ENCODE peak calls at places on chromosomes 5 and 9, in eight cellular contexts. M, Q, U, P, I, Y, B and R are unnamed samples.

GRCh38 chr5:39216621-39217020 is 2.7 kb downstream of the FYB1 start:
- DNase-seq in M (no peak), Q (no peak), U (no peak), P (no peak), I (no peak), Y (no peak), B (no peak), R (peak; percentile 63)

GRCh38 chr9:76699966-76700365 is 64.3 kb upstream of the PCA3 start:
- DNase-seq in M (peak; percentile 37), Q (no peak), U (peak; percentile 77), P (peak; percentile 58), I (no peak), Y (no peak), B (peak; percentile 48), R (no peak)

GRCh38 chr5:115637507-115637906 is 11.7 kb upstream of the TMED7 start:
- DNase-seq in M (no peak), Q (no peak), U (no peak), P (no peak), I (no peak), Y (no peak), B (no peak), R (no peak)

GRCh38 chr5:155839251-155840037 is 487.5 kb upstream of the SGCD start:
- DNase-seq in M (no peak), Q (no peak), U (peak; percentile 0), P (no peak), I (no peak), Y (no peak), B (no peak), R (no peak)

GRCh38 chr5:180806351-180807011 is 3.9 kb upstream of the MGAT1 start:
- DNase-seq in M (no peak), Q (no peak), U (no peak), P (no peak), I (no peak), Y (no peak), B (no peak), R (peak; percentile 16)

GRCh38 chr9:136383436-136383835 is 10.0 kb upstream of the CARD9 start:
- DNase-seq in M (no peak), Q (no peak), U (no peak), P (no peak), I (no peak), Y (no peak), B (no peak), R (no peak)

GRCh38 chr5:157816682-157817268 is 42.2 kb downstream of the CLINT1 start:
- DNase-seq in M (no peak), Q (no peak), U (peak; percentile 29), P (no peak), I (no peak), Y (no peak), B (no peak), R (no peak)

GRCh38 chr5:120164989-120165388 is 299.1 kb upstream of the PRR16 start:
- DNase-seq in M (no peak), Q (no peak), U (no peak), P (no peak), I (no peak), Y (no peak), B (no peak), R (no peak)

GRCh38 chr5:124700930-124701458 is 45.4 kb downstream of the ZNF608 start:
- DNase-seq in M (no peak), Q (no peak), U (no peak), P (no peak), I (no peak), Y (peak; percentile 51), B (no peak), R (no peak)

GRCh38 chr9:4425358-4426045 is 64.8 kb upstream of the SLC1A1 start:
- DNase-seq in M (no peak), Q (no peak), U (no peak), P (no peak), I (no peak), Y (no peak), B (no peak), R (no peak)

GRCh38 chr5:137498736-137499505 is at the start of gene SPOCK1:
- DNase-seq in M (peak; percentile 14), Q (peak; percentile 36), U (peak; percentile 63), P (peak; percentile 72), I (peak; percentile 73), Y (no peak), B (peak; percentile 56), R (peak; percentile 70)

GRCh38 chr9:83296123-83296522 is 233.2 kb upstream of the RASEF start:
- DNase-seq in M (no peak), Q (no peak), U (no peak), P (no peak), I (no peak), Y (no peak), B (no peak), R (peak; percentile 8)

GRCh38 chr5:103918668-103919367 is 356.2 kb upstream of the NUDT12 start:
- DNase-seq in M (peak; percentile 80), Q (no peak), U (peak; percentile 35), P (no peak), I (no peak), Y (no peak), B (no peak), R (no peak)

GRCh38 chr5:31361906-31362900 is 168.7 kb downstream of the CDH6 start:
- DNase-seq in M (no peak), Q (no peak), U (peak; percentile 59), P (peak; percentile 54), I (no peak), Y (no peak), B (peak; percentile 35), R (no peak)

GRCh38 chr5:50292735-50293394 is 148.2 kb downstream of the EMB start:
- DNase-seq in M (no peak), Q (no peak), U (no peak), P (no peak), I (no peak), Y (no peak), B (no peak), R (no peak)

GRCh38 chr5:39716532-39716971 is 291.8 kb upstream of the DAB2 start:
- DNase-seq in M (no peak), Q (peak; percentile 1), U (peak; percentile 46), P (peak; percentile 56), I (peak; percentile 58), Y (peak; percentile 73), B (peak; percentile 29), R (peak; percentile 64)

GRCh38 chr9:110847661-110848060 is 179.1 kb downstream of the MUSK start:
- DNase-seq in M (no peak), Q (no peak), U (peak; percentile 60), P (no peak), I (no peak), Y (no peak), B (no peak), R (no peak)

DNA sequence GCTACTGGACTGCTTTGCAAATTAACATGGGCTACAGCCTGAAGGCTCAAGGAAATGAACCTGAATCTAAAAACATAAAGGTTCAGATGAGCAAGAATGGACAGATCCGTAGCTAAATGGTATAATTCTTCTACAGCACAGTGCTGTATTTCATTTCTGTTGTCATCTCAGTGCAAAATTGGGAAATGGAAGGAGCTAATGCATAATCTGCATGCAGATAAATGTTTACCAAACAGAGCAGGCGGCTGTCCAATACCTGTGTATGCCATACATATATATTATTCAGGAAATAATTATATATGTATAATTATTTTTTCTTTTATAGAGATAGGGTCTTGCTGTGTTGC is 4.3 kb upstream of the HSPA9 start:
- DNase-seq in M (no peak), Q (no peak), U (no peak), P (no peak), I (no peak), Y (no peak), B (no peak), R (no peak)
- TF ChIP-seq CTCF in M (no peak), Q (no peak), U (no peak), P (no peak), I (no peak), Y (no peak), B (peak; percentile 53), R (peak; percentile 12)

DNA sequence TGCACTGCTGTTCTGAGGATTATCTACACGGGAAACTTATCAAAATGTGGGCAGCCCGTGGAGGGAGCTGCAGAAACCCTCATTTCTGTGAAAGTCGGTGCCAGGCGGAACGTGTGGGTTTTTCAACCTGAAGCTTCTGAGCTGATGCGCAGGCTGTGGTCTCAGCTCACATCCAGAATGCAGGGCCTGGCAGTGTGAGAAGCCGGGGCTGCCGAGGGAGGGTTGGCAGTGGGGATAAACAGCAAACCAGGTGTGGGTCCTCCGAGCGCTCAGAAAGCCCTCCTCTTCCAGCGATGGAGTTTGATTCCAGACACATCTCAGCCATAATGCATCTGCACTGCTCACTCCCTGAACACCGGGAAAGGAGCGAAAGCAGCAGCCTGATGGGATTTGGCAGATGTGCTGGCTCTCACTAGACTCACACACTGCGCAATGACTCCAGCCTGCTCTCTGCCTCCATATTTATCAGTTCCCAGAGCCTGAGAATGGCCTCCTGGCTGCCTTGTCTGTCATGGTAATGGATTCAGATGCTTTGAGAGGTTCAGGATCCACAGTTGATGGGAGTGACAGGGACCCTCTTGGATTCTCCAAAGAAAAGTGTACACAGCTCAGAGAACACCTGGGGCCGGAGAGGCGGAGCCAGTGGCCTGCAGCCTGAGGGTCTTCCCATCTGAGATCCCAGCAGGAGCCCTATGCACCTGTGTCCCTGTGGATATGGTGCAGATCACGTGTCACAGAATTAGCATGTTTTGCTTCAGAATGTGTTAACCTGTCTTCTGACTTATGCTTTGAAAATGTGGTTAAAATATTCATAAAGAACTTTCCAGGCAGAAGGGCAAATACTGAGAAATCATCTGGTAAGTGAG is 280.2 kb downstream of the FSTL4 start:
- DNase-seq in M (no peak), Q (no peak), U (no peak), P (no peak), I (no peak), Y (no peak), B (no peak), R (peak; percentile 67)
- TF ChIP-seq CTCF in M (no peak), Q (no peak), U (no peak), P (no peak), I (no peak), Y (no peak), B (no peak), R (no peak)

DNA sequence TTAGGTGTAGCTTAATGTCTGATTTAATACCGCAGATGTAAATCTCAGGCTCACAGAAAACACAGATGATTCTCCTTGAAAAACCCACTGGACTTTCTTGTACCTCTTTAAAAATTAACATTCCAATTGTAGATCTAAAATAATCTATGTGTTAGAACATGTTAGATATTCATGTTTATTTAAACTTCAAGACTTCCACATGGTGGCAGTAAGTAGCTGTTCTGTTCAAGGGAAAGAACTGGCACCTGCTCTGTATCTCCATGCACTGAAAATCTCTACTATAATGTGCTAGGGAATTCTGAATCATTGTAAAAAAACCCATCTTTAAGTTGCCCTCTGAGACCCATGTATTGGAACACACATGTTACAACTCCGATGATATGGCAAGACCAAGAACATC is 366.9 kb downstream of the DMRTA1 start:
- DNase-seq in M (no peak), Q (no peak), U (peak; percentile 52), P (no peak), I (no peak), Y (no peak), B (peak; percentile 48), R (no peak)
- TF ChIP-seq CTCF in M (no peak), Q (no peak), U (peak; percentile 60), P (no peak), I (no peak), Y (no peak), B (peak; percentile 67), R (no peak)

GRCh38 chr5:64637144-64637543 is 53.2 kb upstream of the SHISAL2B start:
- DNase-seq in M (no peak), Q (no peak), U (no peak), P (no peak), I (no peak), Y (no peak), B (no peak), R (peak; percentile 19)

GRCh38 chr5:64632251-64632650 is 58.1 kb upstream of the SHISAL2B start:
- DNase-seq in M (no peak), Q (no peak), U (peak; percentile 27), P (peak; percentile 28), I (no peak), Y (no peak), B (no peak), R (no peak)

GRCh38 chr5:64635056-64635686 is 55.1 kb upstream of the SHISAL2B start:
- DNase-seq in M (no peak), Q (no peak), U (peak; percentile 39), P (peak; percentile 20), I (no peak), Y (no peak), B (peak; percentile 11), R (no peak)

GRCh38 chr5:64637837-64638443 is 52.4 kb upstream of the SHISAL2B start:
- DNase-seq in M (no peak), Q (no peak), U (no peak), P (no peak), I (no peak), Y (no peak), B (no peak), R (no peak)
- TF ChIP-seq CTCF in M (peak; percentile 23), Q (no peak), U (no peak), P (no peak), I (no peak), Y (no peak), B (no peak), R (no peak)